ENCODE peak calls at places on chromosome 9, in nine cellular contexts. B is A549, U is OCI-LY7, P is heart left ventricle, W is cardiac muscle cell, Q is ovary, N is endodermal cell, F is foreskin keratinocyte, K is PC-3. D is an unnamed sample.

GRCh38 chr9:89360465-89360864 is 42.2 kb downstream of the SECISBP2 start:
- DNase-seq in N (peak), F (no peak), B (no peak), P (no peak), U (no peak), Q (no peak), W (no peak), K (no peak), D (no peak)

GRCh38 chr9:116737137-116737546 is 50.0 kb downstream of the TRIM32 start:
- DNase-seq in W (peak), K (peak), F (peak), Q (peak), B (peak), U (peak), P (peak), N (peak), D (peak)

GRCh38 chr9:93673271-93673843 is 97.0 kb downstream of the PHF2 start:
- DNase-seq in N (peak), K (no peak), Q (peak), W (peak), B (no peak), P (peak), F (no peak), U (no peak), D (no peak)

GRCh38 chr9:79489241-79490000 is 82.3 kb upstream of the TLE4 start:
- DNase-seq in N (no peak), Q (no peak), K (peak), B (peak), W (peak), P (peak), F (peak), U (no peak), D (peak)

GRCh38 chr9:14868772-14869583 is 41.2 kb downstream of the FREM1 start:
- DNase-seq in Q (no peak), K (no peak), F (no peak), W (no peak), U (no peak), B (no peak), P (no peak), N (no peak), D (no peak)

GRCh38 chr9:6230037-6230778 is 14.6 kb downstream of the IL33 start:
- DNase-seq in P (no peak), Q (no peak), K (peak), W (peak), U (no peak), F (peak), B (no peak), N (no peak), D (no peak)

GRCh38 chr9:73979894-73980264 is 517.3 kb upstream of the RORB start:
- DNase-seq in F (no peak), W (peak), U (no peak), P (no peak), N (no peak), Q (no peak), K (no peak), B (no peak), D (no peak)

GRCh38 chr9:121331992-121332685 is 37.9 kb downstream of the STOM start:
- DNase-seq in F (no peak), P (no peak), N (no peak), W (peak), K (peak), B (peak), U (no peak), Q (no peak), D (no peak)

GRCh38 chr9:130845901-130846381 is 10.9 kb downstream of the ABL1 start:
- DNase-seq in Q (peak), U (no peak), F (peak), K (peak), N (peak), P (no peak), B (peak), W (peak), D (no peak)

GRCh38 chr9:88712484-88712883 is 177.5 kb downstream of the NXNL2 start:
- DNase-seq in Q (no peak), P (no peak), W (no peak), F (no peak), K (no peak), N (no peak), U (no peak), B (no peak), D (no peak)

GRCh38 chr9:121440265-121440664 is 59.4 kb downstream of the GGTA1 start:
- DNase-seq in F (no peak), Q (no peak), U (no peak), B (peak), P (no peak), N (no peak), W (peak), K (peak), D (no peak)

GRCh38 chr9:13144176-13144820 is 135.2 kb downstream of the MPDZ start:
- DNase-seq in K (no peak), U (no peak), Q (no peak), N (no peak), B (no peak), F (no peak), P (no peak), W (no peak), D (no peak)

GRCh38 chr9:76542360-76542759 is 83.4 kb downstream of the GCNT1 start:
- DNase-seq in F (no peak), P (no peak), U (no peak), K (no peak), B (peak), Q (no peak), W (no peak), N (no peak), D (no peak)

GRCh38 chr9:17628617-17629016 is 49.8 kb downstream of the SH3GL2 start:
- DNase-seq in N (no peak), F (no peak), W (no peak), Q (no peak), K (no peak), U (no peak), P (no peak), B (no peak), D (no peak)

GRCh38 chr9:87109182-87109581 is 161.9 kb upstream of the GAS1 start:
- DNase-seq in K (no peak), W (peak), P (no peak), Q (peak), N (no peak), B (no peak), U (no peak), F (peak), D (no peak)

GRCh38 chr9:13726746-13727145 is 447.3 kb upstream of the MPDZ start:
- DNase-seq in B (no peak), W (no peak), F (peak), U (no peak), K (no peak), Q (no peak), P (no peak), N (no peak), D (no peak)

GRCh38 chr9:124766815-124767554 is 4.1 kb downstream of the NR6A1 start:
- DNase-seq in N (no peak), F (no peak), B (no peak), W (no peak), P (no peak), U (peak), Q (no peak), K (no peak), D (no peak)

GRCh38 chr9:112059145-112059979 is 115.7 kb downstream of the SUSD1 start:
- DNase-seq in N (no peak), K (peak), Q (no peak), B (peak), U (no peak), P (no peak), F (peak), W (peak), D (peak)
- H3K27ac ChIP-seq in N (no peak), K (peak), Q (no peak), B (peak), U (no peak), P (peak), F (peak), W (no peak), D (peak)

DNA sequence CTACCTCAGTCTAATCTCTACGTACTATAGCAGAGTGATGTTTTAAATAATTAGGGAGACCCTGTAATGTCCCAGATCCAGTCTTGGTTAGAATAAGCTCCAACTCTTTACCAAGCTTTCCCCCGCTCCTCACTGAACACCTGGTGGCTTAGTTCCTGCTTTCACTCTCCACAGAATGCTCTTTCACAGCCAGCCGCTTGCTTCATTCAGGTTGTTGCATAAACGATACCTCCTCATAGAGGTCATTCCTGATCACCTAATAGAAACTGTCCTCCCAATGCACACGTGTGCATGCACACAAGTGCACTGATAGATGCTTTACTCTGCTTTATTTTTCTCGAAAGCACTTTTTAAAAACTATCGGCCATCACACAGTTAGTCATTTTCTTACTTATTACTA is 298.1 kb downstream of the TRPM3 start:
- DNase-seq in W (no peak), U (no peak), K (no peak), B (no peak), F (no peak), Q (no peak), P (no peak), N (no peak), D (no peak)
- H3K27ac ChIP-seq in W (no peak), U (no peak), K (no peak), B (no peak), F (no peak), Q (no peak), P (no peak), N (no peak), D (no peak)

GRCh38 chr9:98081477-98082219 is 25.1 kb downstream of the NANS start:
- DNase-seq in U (no peak), F (peak), K (peak), W (no peak), N (no peak), P (no peak), B (peak), Q (no peak), D (peak)
- H3K27ac ChIP-seq in U (no peak), F (no peak), K (no peak), W (no peak), N (no peak), P (no peak), B (peak), Q (no peak), D (peak)

GRCh38 chr9:107927276-107927675 is 437.7 kb upstream of the KLF4 start:
- DNase-seq in B (no peak), N (no peak), U (no peak), F (no peak), K (no peak), W (no peak), P (no peak), Q (no peak), D (no peak)
- H3K27ac ChIP-seq in B (no peak), N (no peak), U (no peak), F (no peak), K (no peak), W (no peak), P (no peak), Q (no peak), D (no peak)

GRCh38 chr9:136712690-136713554 is 550 bp downstream of the DIPK1B start:
- DNase-seq in B (no peak), W (no peak), F (no peak), N (peak), U (no peak), Q (no peak), P (no peak), K (no peak), D (no peak)

GRCh38 chr9:136714876-136715239 is 2.5 kb downstream of the DIPK1B start:
- DNase-seq in U (no peak), F (no peak), B (no peak), N (no peak), W (no peak), P (no peak), K (no peak), Q (no peak), D (no peak)

GRCh38 chr9:136714096-136714875 is 1.9 kb downstream of the DIPK1B start:
- DNase-seq in W (no peak), K (no peak), Q (no peak), U (no peak), P (peak), F (no peak), N (no peak), B (no peak), D (no peak)

GRCh38 chr9:136711751-136712689 is at the start of gene DIPK1B:
- DNase-seq in W (no peak), U (peak), N (peak), K (no peak), F (no peak), B (no peak), P (no peak), Q (no peak), D (no peak)

DNA sequence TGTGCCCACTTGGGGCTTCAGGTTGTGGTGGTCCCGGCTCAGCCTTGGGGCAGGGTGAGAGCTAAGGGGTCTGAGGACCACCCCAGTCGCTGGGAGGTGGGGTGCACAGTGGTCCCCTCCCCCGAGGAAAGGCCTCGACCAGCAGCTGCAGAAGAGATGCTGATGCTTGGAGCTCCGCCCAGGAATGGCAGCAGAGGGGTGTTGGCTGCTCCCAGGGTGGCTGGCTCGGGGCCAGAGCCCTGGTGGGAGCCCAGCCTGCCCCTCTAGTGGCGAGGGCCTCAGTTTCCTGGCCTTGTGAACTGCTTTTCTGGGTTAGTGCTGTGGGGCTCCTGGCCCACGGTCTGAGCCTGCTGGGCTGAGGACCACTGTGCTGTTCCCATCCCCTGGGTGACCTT is 1.2 kb downstream of the DIPK1B start:
- DNase-seq in Q (no peak), F (no peak), B (no peak), K (no peak), P (no peak), U (no peak), N (no peak), W (no peak), D (no peak)
- H3K27ac ChIP-seq in Q (no peak), F (no peak), B (peak), K (no peak), P (peak), U (no peak), N (no peak), W (no peak), D (no peak)

DNA sequence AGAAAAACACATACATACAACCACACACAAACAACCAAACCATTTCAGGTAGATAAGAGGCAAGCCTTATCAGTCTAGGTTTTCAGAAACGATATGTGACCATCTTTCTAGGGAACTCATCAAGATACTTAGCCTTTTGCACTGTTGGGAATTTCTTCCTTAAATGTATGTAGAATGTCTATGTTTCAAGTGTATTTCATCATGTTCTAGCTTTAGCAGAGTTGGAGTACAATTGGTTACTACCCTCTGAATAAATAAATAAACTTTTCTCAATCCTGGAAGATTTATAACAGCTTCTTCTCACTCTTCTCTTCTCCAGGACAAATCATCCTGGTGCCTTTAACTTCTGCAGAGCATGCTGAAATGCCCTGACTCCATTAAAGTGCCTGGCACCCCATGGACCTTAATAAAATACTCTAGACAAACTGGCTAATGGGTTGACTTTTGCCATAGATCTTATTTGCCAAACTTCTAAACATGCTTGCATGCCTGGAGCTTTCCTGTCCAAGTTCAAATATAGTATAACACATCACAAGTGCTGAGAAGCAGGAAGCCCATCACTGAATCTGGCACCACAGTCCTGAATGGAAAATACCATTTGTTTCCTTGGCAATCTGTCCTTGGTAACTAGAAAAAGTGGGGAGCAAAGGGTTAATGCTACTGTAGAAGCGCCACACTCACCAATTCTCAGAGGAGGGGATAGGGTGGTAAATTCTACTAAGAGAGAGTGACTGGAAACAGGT is 33.1 kb upstream of the ZNF462 start:
- DNase-seq in W (peak), K (no peak), P (no peak), B (no peak), F (no peak), N (no peak), U (no peak), Q (no peak), D (no peak)
- H3K27ac ChIP-seq in W (no peak), K (no peak), P (no peak), B (no peak), F (no peak), N (no peak), U (no peak), Q (no peak), D (no peak)

DNA sequence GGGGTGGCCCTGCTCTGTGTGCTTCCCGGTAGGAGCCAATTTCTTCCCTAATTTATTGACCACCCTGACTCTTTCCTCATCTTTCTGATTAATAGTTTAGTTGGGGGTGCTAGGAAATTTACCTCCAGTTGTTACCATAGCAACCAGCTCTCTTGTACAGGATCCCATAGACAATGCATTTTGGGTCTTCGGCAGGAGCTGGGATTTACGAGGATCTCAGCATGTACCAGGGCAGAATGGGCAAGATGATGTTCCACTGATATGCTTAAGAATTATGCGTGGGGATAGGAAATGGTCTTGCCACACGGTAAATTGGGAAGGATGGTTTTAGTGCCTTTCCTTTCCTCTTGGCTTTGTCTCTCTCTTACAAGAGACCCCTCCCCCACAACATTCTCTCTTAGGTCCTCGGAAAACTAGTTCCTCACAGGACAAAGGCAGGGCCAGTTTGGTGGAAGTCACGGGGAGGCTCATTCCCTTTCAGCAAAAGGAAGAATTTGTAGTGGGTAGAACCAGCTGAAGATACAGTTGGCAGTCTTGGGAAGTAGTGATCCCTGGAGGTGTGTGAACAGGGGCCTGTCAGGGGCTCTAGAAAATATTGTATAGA is 133.4 kb upstream of the SHB start:
- DNase-seq in K (no peak), F (no peak), W (no peak), N (no peak), Q (no peak), P (no peak), B (no peak), U (no peak), D (no peak)
- H3K27ac ChIP-seq in K (no peak), F (no peak), W (no peak), N (no peak), Q (no peak), P (no peak), B (no peak), U (no peak), D (no peak)

GRCh38 chr9:90801175-90801506 is 478 bp upstream of the SYK start:
- DNase-seq in K (no peak), U (peak), Q (no peak), W (no peak), N (no peak), P (no peak), F (no peak), B (no peak), D (no peak)
- H3K27ac ChIP-seq in K (peak), U (peak), Q (no peak), W (no peak), N (no peak), P (no peak), F (no peak), B (no peak), D (peak)

DNA sequence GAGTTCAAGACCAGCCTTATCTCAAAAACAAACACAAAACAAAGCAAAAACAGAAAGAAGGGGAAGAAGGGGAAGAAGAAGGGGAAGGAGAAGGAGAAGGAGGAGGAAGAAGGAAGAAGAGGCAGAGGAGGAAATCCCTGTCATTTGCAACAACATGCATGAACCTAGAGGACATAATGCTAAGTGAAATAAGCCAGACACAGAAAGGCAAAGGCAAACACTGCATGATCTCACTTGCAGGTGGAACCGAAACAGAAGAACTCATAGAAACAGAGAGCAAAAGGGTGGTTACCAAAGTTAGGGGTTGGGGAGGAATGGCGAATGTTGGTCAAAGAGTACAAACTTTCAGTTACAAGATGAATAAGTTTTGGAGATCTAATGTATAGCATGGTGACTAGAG is 135.4 kb downstream of the UGCG start:
- DNase-seq in W (no peak), F (no peak), Q (no peak), N (peak), K (no peak), P (no peak), B (no peak), U (peak), D (no peak)
- H3K27ac ChIP-seq in W (no peak), F (no peak), Q (no peak), N (no peak), K (no peak), P (no peak), B (peak), U (no peak), D (no peak)

GRCh38 chr9:35812025-35812602 is at the start of gene SPAG8:
- DNase-seq in Q (peak), P (peak), K (peak), N (peak), U (peak), F (peak), W (peak), B (peak), D (peak)
- H3K27ac ChIP-seq in Q (peak), P (peak), K (no peak), N (peak), U (peak), F (no peak), W (no peak), B (peak), D (no peak)

D was measured in epithelial cell of prostate.